ENCODE peak calls at places on chromosome 4, in ten cellular contexts. C, T, S, V, U, G, Y, A, B and Z are unnamed samples.

GRCh38 chr4:673349-674091 is 556 bp downstream of the ATP5ME start:
- DNase-seq in C (peak; percentile 85), T (no peak), S (no peak), V (no peak), U (no peak), G (no peak), Y (peak; percentile 17), A (no peak), B (peak; percentile 36), Z (peak; percentile 18)

GRCh38 chr4:155494037-155494718 is 117.4 kb upstream of the MAP9 start:
- DNase-seq in C (no peak), T (no peak), S (no peak), V (no peak), U (no peak), G (no peak), Y (no peak), A (no peak), B (no peak), Z (no peak)

GRCh38 chr4:10442976-10443375 is 14.2 kb downstream of the ZNF518B start:
- DNase-seq in C (no peak), T (no peak), S (no peak), V (no peak), U (no peak), G (no peak), Y (no peak), A (no peak), B (no peak), Z (peak; percentile 51)

GRCh38 chr4:148874331-148874730 is 432.1 kb upstream of the NR3C2 start:
- DNase-seq in C (peak; percentile 35), T (no peak), S (no peak), V (no peak), U (no peak), G (peak; percentile 10), Y (no peak), A (no peak), B (no peak), Z (no peak)

GRCh38 chr4:36310793-36311192 is 29.4 kb downstream of the DTHD1 start:
- DNase-seq in C (no peak), T (peak; percentile 51), S (peak; percentile 66), V (no peak), U (no peak), G (peak; percentile 3), Y (no peak), A (no peak), B (no peak), Z (no peak)

GRCh38 chr4:24979554-24979953 is 51.2 kb downstream of the LGI2 start:
- DNase-seq in C (no peak), T (no peak), S (no peak), V (no peak), U (no peak), G (peak; percentile 76), Y (peak; percentile 49), A (peak; percentile 12), B (no peak), Z (no peak)

GRCh38 chr4:79413486-79413885 is 5.5 kb upstream of the GK2 start:
- DNase-seq in C (no peak), T (no peak), S (no peak), V (no peak), U (no peak), G (no peak), Y (no peak), A (no peak), B (no peak), Z (no peak)

GRCh38 chr4:122978789-122979188 is 56.4 kb upstream of the NUDT6 start:
- DNase-seq in C (no peak), T (no peak), S (no peak), V (no peak), U (no peak), G (no peak), Y (no peak), A (no peak), B (no peak), Z (no peak)

GRCh38 chr4:149987330-149987751 is 90.9 kb upstream of the DCLK2 start:
- DNase-seq in C (no peak), T (no peak), S (no peak), V (no peak), U (no peak), G (peak; percentile 98), Y (peak; percentile 54), A (no peak), B (no peak), Z (no peak)

GRCh38 chr4:21512351-21512750 is 436.2 kb downstream of the KCNIP4 start:
- DNase-seq in C (no peak), T (peak; percentile 28), S (peak; percentile 18), V (peak; percentile 4), U (no peak), G (peak; percentile 48), Y (peak; percentile 12), A (peak; percentile 6), B (no peak), Z (peak; percentile 45)

GRCh38 chr4:23384741-23385140 is 505.1 kb downstream of the PPARGC1A start:
- DNase-seq in C (no peak), T (no peak), S (no peak), V (no peak), U (no peak), G (no peak), Y (no peak), A (no peak), B (no peak), Z (no peak)

GRCh38 chr4:27149541-27150212 is 289.0 kb downstream of the STIM2 start:
- DNase-seq in C (no peak), T (no peak), S (no peak), V (no peak), U (no peak), G (peak; percentile 9), Y (peak; percentile 5), A (peak; percentile 85), B (no peak), Z (no peak)

GRCh38 chr4:148259841-148260240 is 182.4 kb downstream of the NR3C2 start:
- DNase-seq in C (no peak), T (no peak), S (no peak), V (no peak), U (no peak), G (no peak), Y (no peak), A (no peak), B (no peak), Z (no peak)

GRCh38 chr4:101177146-101177545 is 170.2 kb downstream of the PPP3CA start:
- DNase-seq in C (no peak), T (no peak), S (no peak), V (no peak), U (no peak), G (no peak), Y (no peak), A (no peak), B (no peak), Z (no peak)

GRCh38 chr4:95091272-95091671 is 333.5 kb downstream of the BMPR1B start:
- DNase-seq in C (no peak), T (no peak), S (no peak), V (no peak), U (no peak), G (no peak), Y (peak; percentile 57), A (no peak), B (no peak), Z (no peak)

GRCh38 chr4:186737427-186737826 is 13.8 kb upstream of the FAT1 start:
- DNase-seq in C (no peak), T (no peak), S (no peak), V (no peak), U (no peak), G (no peak), Y (no peak), A (no peak), B (no peak), Z (no peak)

GRCh38 chr4:1792832-1793495 is at the start of gene FGFR3:
- DNase-seq in C (peak; percentile 76), T (no peak), S (peak; percentile 22), V (no peak), U (peak; percentile 31), G (peak; percentile 73), Y (no peak), A (no peak), B (no peak), Z (no peak)
- H3K4me3 ChIP-seq in C (peak within 1 kb of the TSS; percentile 50), T (peak within 1 kb of the TSS; percentile 34), S (no peak within 1 kb of the TSS), V (peak within 1 kb of the TSS; percentile 61), U (no peak within 1 kb of the TSS), G (peak within 1 kb of the TSS; percentile 55), Y (no peak within 1 kb of the TSS), A (peak within 1 kb of the TSS; percentile 44), B (peak within 1 kb of the TSS; percentile 46), Z (peak within 1 kb of the TSS; percentile 31)

DNA sequence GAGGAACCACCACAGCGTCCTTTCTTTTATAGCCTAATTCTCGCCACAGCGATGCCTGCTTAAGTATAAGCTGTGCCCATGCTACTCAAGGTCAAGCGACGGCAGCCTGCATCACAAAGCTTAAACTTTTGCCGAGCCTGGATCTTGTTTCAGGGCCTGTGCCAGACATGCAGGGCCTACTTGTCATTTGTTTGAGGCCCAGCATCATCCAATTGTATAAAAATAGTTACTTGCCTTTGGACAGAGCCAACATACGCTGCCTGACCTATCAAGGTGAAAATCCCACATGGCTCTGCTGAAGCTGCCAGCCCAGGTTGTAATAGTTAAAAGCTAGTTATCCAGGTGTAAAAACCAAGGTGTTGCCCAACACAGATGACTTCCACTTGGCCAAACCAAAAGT is 107.1 kb downstream of the TMEM131L start:
- DNase-seq in C (no peak), T (no peak), S (no peak), V (no peak), U (no peak), G (no peak), Y (no peak), A (no peak), B (no peak), Z (no peak)
- H3K4me3 ChIP-seq in C (no peak overlapping the region), T (no peak overlapping the region), S (no peak overlapping the region), V (no peak overlapping the region), U (no peak overlapping the region), G (no peak overlapping the region), Y (no peak overlapping the region), A (no peak overlapping the region), B (no peak overlapping the region), Z (no peak overlapping the region)

DNA sequence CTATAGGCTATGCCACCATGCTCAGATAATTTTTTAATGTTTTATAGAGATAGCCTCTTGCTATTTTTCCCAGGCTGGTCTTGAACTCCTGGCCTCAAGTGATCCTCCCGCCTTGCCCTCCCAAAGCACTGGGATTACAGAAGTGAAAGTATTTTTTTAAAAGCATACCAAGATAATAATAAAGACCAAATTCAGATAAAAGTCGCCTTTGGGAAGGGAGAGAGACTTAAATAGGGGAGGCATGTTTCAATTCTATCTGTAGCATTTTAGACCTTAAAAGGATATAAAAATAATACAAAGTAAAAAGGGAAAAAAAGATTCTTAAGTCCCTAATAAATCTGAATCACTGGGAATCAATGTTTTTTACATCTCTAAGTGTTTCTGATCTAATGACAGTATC is 108.9 kb downstream of the AFAP1 start:
- DNase-seq in C (no peak), T (no peak), S (no peak), V (no peak), U (no peak), G (no peak), Y (no peak), A (no peak), B (no peak), Z (no peak)
- H3K4me3 ChIP-seq in C (no peak overlapping the region), T (no peak overlapping the region), S (no peak overlapping the region), V (no peak overlapping the region), U (no peak overlapping the region), G (no peak overlapping the region), Y (no peak overlapping the region), A (no peak overlapping the region), B (no peak overlapping the region), Z (no peak overlapping the region)

DNA sequence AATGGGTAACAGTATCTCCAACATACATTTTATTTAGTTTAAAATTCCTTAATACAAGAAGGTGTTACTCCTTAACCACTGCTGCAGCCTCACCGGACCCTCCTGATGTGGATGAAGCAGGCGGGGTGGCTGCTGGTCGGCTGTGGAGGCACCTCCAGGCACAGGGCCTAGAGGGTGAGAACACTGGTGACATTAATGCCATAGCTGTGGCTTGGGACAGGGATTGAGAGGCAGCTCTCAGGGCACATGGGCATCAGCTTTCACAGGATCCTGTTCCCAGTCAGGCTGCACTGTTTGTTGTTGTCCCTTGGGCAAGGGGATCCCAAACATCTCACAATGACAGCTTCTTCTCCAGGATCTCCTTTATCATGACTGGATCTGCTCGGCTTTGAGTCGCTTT is 90.0 kb downstream of the GATB start:
- DNase-seq in C (no peak), T (no peak), S (no peak), V (no peak), U (no peak), G (no peak), Y (no peak), A (no peak), B (no peak), Z (no peak)
- H3K4me3 ChIP-seq in C (no peak overlapping the region), T (no peak overlapping the region), S (no peak overlapping the region), V (no peak overlapping the region), U (no peak overlapping the region), G (no peak overlapping the region), Y (no peak overlapping the region), A (no peak overlapping the region), B (no peak overlapping the region), Z (no peak overlapping the region)